ENCODE peak calls at places on chromosomes 16 and 17, in seven cellular contexts. F, B, H, W, Q, D and Z are unnamed samples.
A peak's percentile ranks its signal among the peaks of the same experiment; 100 is the strongest.

GRCh38 chr17:65050438-65050837 is 6.1 kb downstream of the GNA13 start:
- DNase-seq in F (no peak), B (peak; percentile 59), H (no peak), W (no peak), Q (no peak), D (no peak), Z (no peak)

GRCh38 chr16:2428051-2428786 is 1.0 kb upstream of the CCNF start:
- DNase-seq in F (peak; percentile 16), B (peak; percentile 51), H (no peak), W (peak; percentile 38), Q (no peak), D (peak; percentile 57), Z (peak; percentile 47)

GRCh38 chr17:81365601-81366585 is 29.4 kb upstream of the BAHCC1 start:
- DNase-seq in F (no peak), B (peak; percentile 46), H (no peak), W (peak; percentile 86), Q (no peak), D (no peak), Z (no peak)

GRCh38 chr17:41906465-41907184 is 12.1 kb downstream of the ACLY start:
- DNase-seq in F (no peak), B (no peak), H (no peak), W (no peak), Q (no peak), D (no peak), Z (no peak)

GRCh38 chr17:27568216-27568615 is 62.8 kb upstream of the LGALS9 start:
- DNase-seq in F (no peak), B (no peak), H (no peak), W (no peak), Q (no peak), D (no peak), Z (no peak)

GRCh38 chr17:45388604-45389325 is 43.9 kb downstream of the ARHGAP27 start:
- DNase-seq in F (no peak), B (no peak), H (no peak), W (peak; percentile 16), Q (no peak), D (no peak), Z (no peak)

GRCh38 chr16:74699666-74700065 is 996 bp downstream of the MLKL start:
- DNase-seq in F (no peak), B (no peak), H (no peak), W (no peak), Q (no peak), D (no peak), Z (no peak)

GRCh38 chr16:11258553-11259287 is 2.7 kb upstream of the SOCS1 start:
- DNase-seq in F (peak; percentile 67), B (peak; percentile 66), H (peak; percentile 74), W (no peak), Q (peak; percentile 10), D (peak; percentile 77), Z (no peak)

GRCh38 chr16:48129926-48130325 is 25.9 kb downstream of the ABCC12 start:
- DNase-seq in F (no peak), B (no peak), H (no peak), W (no peak), Q (no peak), D (no peak), Z (no peak)

GRCh38 chr16:4548124-4548523 is 8.0 kb upstream of the C16orf96 start:
- DNase-seq in F (no peak), B (no peak), H (no peak), W (no peak), Q (no peak), D (no peak), Z (no peak)

GRCh38 chr17:1946021-1946932 is 78.9 kb downstream of the RTN4RL1 start:
- DNase-seq in F (no peak), B (no peak), H (no peak), W (no peak), Q (no peak), D (no peak), Z (no peak)
- H3K4me3 ChIP-seq in F (no peak overlapping the region), B (no peak overlapping the region), H (no peak overlapping the region), W (no peak overlapping the region), Q (no peak overlapping the region), D (no peak overlapping the region), Z (no peak overlapping the region)

GRCh38 chr16:66458853-66459252 is 31.8 kb downstream of the BEAN1 start:
- DNase-seq in F (no peak), B (no peak), H (no peak), W (no peak), Q (no peak), D (no peak), Z (no peak)
- H3K4me1 ChIP-seq in F (no peaks in the 10 kb centered on the region), B (no peaks in the 10 kb centered on the region), H (no peaks in the 10 kb centered on the region), W (no peaks in the 10 kb centered on the region), Q (no peaks in the 10 kb centered on the region), D (no peaks in the 10 kb centered on the region), Z (no peaks in the 10 kb centered on the region)

GRCh38 chr16:1334739-1335138 is 1.3 kb downstream of the BAIAP3 start:
- DNase-seq in F (no peak), B (no peak), H (no peak), W (no peak), Q (no peak), D (no peak), Z (no peak)
- H3K4me3 ChIP-seq in F (no peak overlapping the region), B (no peak overlapping the region), H (peak overlapping the region; percentile 68), W (no peak overlapping the region), Q (no peak overlapping the region), D (no peak overlapping the region), Z (no peak overlapping the region)

DNA sequence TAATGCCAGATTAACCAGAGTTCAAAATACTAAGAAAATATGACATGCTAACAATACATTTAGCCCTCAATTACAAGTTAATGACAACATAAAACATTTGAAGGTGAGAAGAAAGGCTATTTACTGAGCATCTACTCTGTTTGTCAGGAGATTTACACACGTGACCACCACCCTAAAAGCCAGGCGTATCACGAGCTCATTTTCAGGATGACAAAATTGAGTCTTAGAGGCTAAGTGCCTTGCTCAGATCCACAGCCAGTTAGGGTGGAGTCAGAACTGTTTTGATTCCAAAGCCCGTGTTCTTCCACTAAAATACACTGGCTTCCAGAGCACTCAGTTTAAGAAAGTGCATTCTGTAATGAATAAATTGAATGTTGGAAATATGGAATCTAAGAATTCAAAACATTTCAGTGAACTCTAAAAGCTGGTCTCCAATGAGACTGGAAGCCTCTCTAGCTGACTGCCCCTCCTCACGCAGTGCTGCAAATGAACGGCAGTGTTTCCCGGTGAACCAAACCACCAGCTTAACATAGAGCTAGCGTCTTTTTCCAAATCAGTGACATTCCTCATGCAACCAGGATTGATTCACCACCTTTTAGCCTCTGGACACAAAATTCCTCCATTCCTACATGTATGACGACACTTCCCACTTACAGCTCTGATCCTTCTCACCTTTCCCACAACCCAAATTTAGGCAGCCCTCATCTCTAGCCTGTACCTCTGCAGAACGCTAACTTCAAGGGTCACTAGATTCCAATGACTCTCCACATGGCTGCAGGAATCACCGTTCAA is 5.9 kb downstream of the ZDHHC7 start:
- DNase-seq in F (no peak), B (no peak), H (no peak), W (no peak), Q (no peak), D (peak; percentile 63), Z (no peak)
- H3K4me1 ChIP-seq in F (peaks cover 97% of the 10 kb centered on the region), B (peaks cover 15% of the 10 kb centered on the region), H (peaks cover 99% of the 10 kb centered on the region), W (peaks cover 47% of the 10 kb centered on the region), Q (peaks cover 47% of the 10 kb centered on the region), D (peaks cover 30% of the 10 kb centered on the region), Z (peaks cover 8% of the 10 kb centered on the region)

DNA sequence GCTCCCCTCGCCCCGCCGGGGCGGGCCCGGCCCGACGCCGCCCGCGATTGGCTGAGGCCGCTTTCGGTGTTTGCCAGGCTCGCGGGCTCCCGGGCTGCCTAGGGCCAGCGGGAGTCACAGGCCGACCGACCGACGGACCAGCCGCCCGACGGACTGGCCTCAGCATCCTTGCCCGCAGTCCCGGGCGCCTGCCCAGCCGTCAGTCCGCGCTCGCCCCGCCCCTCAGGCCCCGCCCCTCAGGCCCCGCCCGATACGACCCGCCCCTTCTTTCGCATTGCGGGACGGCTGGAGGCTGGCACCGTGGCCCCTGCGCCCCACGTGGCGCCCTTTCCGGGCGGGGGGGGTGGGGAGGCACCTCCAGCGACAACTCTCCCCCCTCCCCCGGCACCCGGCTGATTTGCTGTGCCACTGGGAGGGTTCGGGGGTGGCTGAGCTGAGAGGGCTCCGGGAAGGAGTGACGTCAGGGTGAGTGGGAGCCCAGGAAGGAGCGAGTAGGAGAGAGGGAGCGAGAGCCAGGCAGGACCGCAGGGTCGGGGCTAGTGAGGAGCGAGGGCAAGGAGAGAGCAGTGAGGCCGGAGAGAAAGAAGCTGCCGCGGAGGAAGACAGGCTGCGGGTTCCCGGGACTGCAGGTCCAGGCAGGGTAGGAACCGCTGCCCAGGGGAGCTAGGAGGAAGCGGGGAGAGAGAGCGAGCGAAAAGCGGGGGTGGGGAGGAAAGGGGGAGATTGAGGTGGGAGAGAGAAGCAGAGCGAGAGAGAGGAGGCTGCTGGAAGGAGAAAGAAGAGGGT is at the start of gene ASPHD1:
- DNase-seq in F (peak; percentile 46), B (peak; percentile 64), H (peak; percentile 71), W (peak; percentile 92), Q (no peak), D (peak; percentile 80), Z (peak; percentile 42)
- H3K4me3 ChIP-seq in F (peak within 1 kb of the TSS; percentile 33), B (peak within 1 kb of the TSS; percentile 67), H (peak within 1 kb of the TSS; percentile 75), W (peak within 1 kb of the TSS; percentile 36), Q (peak within 1 kb of the TSS; percentile 58), D (peak within 1 kb of the TSS; percentile 67), Z (peak within 1 kb of the TSS; percentile 45)

DNA sequence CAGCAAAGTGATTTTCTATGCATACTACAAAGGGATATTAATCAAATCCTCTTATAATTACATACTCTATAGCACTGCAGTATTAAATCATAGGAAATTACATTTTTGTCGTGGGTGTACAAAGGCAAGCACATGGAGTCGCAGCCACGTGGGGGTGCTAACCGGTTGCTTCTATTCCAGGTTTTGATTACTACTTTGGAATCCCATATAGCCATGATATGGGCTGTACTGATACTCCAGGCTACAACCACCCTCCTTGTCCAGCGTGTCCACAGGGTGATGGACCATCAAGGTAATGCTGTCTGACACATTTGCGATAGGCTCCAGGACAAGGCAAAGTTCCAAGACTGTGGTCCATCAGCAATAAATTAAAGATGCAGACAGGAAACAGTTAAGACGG is 60.1 kb downstream of the ARSG start:
- DNase-seq in F (no peak), B (no peak), H (peak; percentile 30), W (peak; percentile 63), Q (no peak), D (peak; percentile 20), Z (no peak)
- H3K4me1 ChIP-seq in F (peaks cover 76% of the 10 kb centered on the region), B (peaks cover 21% of the 10 kb centered on the region), H (peaks cover 4% of the 10 kb centered on the region), W (no peaks in the 10 kb centered on the region), Q (peaks cover 72% of the 10 kb centered on the region), D (no peaks in the 10 kb centered on the region), Z (no peaks in the 10 kb centered on the region)

GRCh38 chr17:40559016-40559853 is 6.0 kb downstream of the CCR7 start:
- DNase-seq in F (no peak), B (no peak), H (no peak), W (peak; percentile 53), Q (no peak), D (peak; percentile 65), Z (no peak)

GRCh38 chr17:40561294-40561870 is 3.9 kb downstream of the CCR7 start:
- DNase-seq in F (no peak), B (no peak), H (no peak), W (no peak), Q (no peak), D (no peak), Z (no peak)

GRCh38 chr17:40561871-40562611 is 3.2 kb downstream of the CCR7 start:
- DNase-seq in F (no peak), B (peak; percentile 51), H (no peak), W (no peak), Q (peak; percentile 66), D (no peak), Z (no peak)

GRCh38 chr17:40559954-40560591 is 5.2 kb downstream of the CCR7 start:
- DNase-seq in F (peak; percentile 92), B (peak; percentile 88), H (peak; percentile 88), W (peak; percentile 97), Q (peak; percentile 84), D (peak; percentile 95), Z (peak; percentile 78)

GRCh38 chr17:40560592-40561293 is 4.5 kb downstream of the CCR7 start:
- DNase-seq in F (no peak), B (peak; percentile 66), H (no peak), W (peak; percentile 77), Q (peak; percentile 77), D (no peak), Z (no peak)
- H3K4me3 ChIP-seq in F (no peak overlapping the region), B (peak overlapping the region; percentile 57), H (peak overlapping the region; percentile 36), W (no peak overlapping the region), Q (peak overlapping the region; percentile 71), D (peak overlapping the region; percentile 30), Z (peak overlapping the region; percentile 3)

GRCh38 chr17:48628641-48629410 is 2.7 kb upstream of the HOXB9 start:
- DNase-seq in F (no peak), B (no peak), H (no peak), W (no peak), Q (no peak), D (no peak), Z (no peak)
- H3K4me1 ChIP-seq in F (peaks cover 26% of the 10 kb centered on the region), B (no peaks in the 10 kb centered on the region), H (peaks cover 30% of the 10 kb centered on the region), W (peaks cover 6% of the 10 kb centered on the region), Q (peaks cover 30% of the 10 kb centered on the region), D (peaks cover 7% of the 10 kb centered on the region), Z (no peaks in the 10 kb centered on the region)